ENCODE peak calls at places on chromosomes 7 and 10, in six cellular contexts. W is GM12878, B is SK-N-SH, S is HepG2, U is H1, D is K562. G is an unnamed sample.

GRCh38 chr10:129417164-129417563 is 49.9 kb upstream of the MGMT start:
- DNase-seq in B (no peak), U (no peak), D (no peak), S (peak), W (no peak), G (no peak)

GRCh38 chr7:108613147-108613948 is 43.7 kb downstream of the DNAJB9 start:
- DNase-seq in W (no peak), D (peak), B (peak), S (peak), U (no peak), G (no peak)

GRCh38 chr7:45384499-45384898 is 189.7 kb upstream of the ADCY1 start:
- DNase-seq in W (no peak), U (no peak), D (no peak), B (no peak), S (no peak), G (no peak)

GRCh38 chr10:3093996-3094395 is 26.6 kb downstream of the PFKP start:
- DNase-seq in U (no peak), S (no peak), W (no peak), B (no peak), D (no peak), G (no peak)

GRCh38 chr7:16411391-16411790 is 9.9 kb downstream of the CRPPA start:
- DNase-seq in S (no peak), D (no peak), U (no peak), W (no peak), B (no peak), G (no peak)

GRCh38 chr7:101696-102376 is 90.5 kb upstream of the FAM20C start:
- DNase-seq in D (no peak), B (no peak), U (no peak), S (no peak), W (no peak), G (no peak)

GRCh38 chr7:159197066-159197975 is 52.7 kb upstream of the VIPR2 start:
- DNase-seq in U (no peak), D (peak), B (no peak), W (peak), S (no peak), G (peak)

GRCh38 chr7:97025983-97026704 is 1.5 kb upstream of the DLX5 start:
- DNase-seq in D (no peak), W (no peak), S (no peak), U (no peak), B (no peak), G (no peak)

GRCh38 chr10:3852147-3852904 is 67.3 kb upstream of the KLF6 start:
- DNase-seq in B (no peak), S (peak), W (peak), U (peak), D (peak), G (peak)

GRCh38 chr10:71423936-71424335 is 27.2 kb downstream of the CDH23 start:
- DNase-seq in S (no peak), W (no peak), B (no peak), U (no peak), D (no peak), G (no peak)

GRCh38 chr10:107813396-107813795 is 648.9 kb upstream of the SORCS1 start:
- DNase-seq in W (no peak), D (no peak), B (no peak), S (no peak), U (no peak), G (no peak)

GRCh38 chr10:97336942-97337719 is 2.6 kb upstream of the FRAT2 start:
- DNase-seq in D (no peak), B (no peak), U (peak), S (no peak), W (no peak), G (no peak)
- TF ChIP-seq GABPA in D (no peak), B (no peak), U (no peak), S (no peak), W (no peak), G (no peak)

GRCh38 chr10:15245530-15245929 is 77.0 kb upstream of the NMT2 start:
- DNase-seq in B (peak), U (no peak), W (no peak), D (peak), S (peak), G (no peak)
- TF ChIP-seq CTCF in B (peak), U (peak), W (peak), D (peak), S (peak), G (no peak)

DNA sequence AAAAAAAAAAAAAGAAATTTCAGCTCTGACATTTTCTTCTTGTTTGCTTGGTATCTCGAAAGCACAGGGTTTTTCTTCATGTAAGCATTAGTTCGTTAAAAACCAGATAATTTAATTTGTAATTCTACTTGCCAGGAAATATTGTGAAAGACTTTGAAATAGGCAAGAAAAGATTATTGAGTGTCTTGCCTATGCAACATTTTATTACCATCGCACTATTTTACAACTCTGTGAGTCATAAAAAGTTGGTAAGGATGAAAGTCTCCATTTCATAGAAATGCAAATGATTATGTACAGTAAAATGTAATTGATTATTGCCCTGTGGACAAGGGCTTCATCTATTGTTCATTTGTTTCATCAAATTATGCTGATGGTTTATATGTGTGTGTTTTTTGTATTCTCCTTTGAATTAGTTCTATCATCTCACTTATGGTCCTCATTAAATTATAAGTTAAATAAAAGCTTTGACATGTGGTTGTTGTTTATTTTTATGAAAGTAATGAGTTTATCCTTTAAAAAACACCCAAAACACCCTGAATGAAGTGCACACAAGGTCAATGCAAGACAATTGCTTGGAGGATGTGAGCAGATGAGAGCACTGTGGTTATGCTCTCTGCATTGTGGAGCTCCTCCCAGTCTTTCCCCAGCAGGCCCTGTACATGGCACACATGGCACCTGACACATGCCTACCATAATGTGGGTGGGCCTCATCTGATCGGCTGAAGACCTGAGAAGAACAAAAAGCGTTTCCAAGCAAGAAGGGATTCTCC is 230.8 kb downstream of the CXCL12 start:
- DNase-seq in W (no peak), D (no peak), S (no peak), U (no peak), B (no peak), G (no peak)
- H3K4me3 ChIP-seq in W (no peak), D (no peak), S (no peak), U (no peak), B (no peak), G (no peak)

DNA sequence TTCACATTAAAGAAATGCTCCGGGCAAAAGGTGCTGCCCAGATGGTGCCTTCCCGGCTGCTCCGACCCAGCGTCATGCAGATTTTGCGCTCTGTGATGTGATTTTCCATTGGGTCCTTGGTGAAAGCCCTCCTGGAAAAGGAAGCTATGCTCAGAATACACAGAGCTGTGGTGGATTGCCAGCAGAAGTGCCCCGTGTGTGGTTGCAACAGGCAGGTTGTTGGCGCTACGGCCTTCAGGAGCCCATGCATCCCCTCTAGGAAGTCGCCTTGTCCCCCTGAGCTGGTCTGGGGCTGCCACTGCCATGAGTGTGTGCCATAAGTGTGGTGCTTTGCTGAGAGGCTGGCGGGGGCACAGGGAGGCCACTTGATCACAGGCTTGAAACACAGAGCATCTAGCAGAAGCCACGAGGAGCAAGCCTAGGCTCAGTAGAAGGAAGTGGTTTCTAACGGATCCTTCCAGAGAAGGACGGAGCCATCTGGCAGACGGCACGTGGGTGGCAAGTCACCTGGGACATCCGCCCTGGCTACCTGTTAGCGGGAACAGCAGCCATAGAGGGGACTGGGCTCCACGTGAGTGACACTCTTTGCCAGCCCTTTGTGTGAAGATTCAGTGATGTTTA is 210.9 kb downstream of the CUX1 start:
- DNase-seq in D (no peak), B (no peak), W (no peak), U (no peak), S (no peak), G (peak)
- TF ChIP-seq GABPA in D (no peak), B (no peak), W (no peak), U (no peak), S (no peak), G (peak)

DNA sequence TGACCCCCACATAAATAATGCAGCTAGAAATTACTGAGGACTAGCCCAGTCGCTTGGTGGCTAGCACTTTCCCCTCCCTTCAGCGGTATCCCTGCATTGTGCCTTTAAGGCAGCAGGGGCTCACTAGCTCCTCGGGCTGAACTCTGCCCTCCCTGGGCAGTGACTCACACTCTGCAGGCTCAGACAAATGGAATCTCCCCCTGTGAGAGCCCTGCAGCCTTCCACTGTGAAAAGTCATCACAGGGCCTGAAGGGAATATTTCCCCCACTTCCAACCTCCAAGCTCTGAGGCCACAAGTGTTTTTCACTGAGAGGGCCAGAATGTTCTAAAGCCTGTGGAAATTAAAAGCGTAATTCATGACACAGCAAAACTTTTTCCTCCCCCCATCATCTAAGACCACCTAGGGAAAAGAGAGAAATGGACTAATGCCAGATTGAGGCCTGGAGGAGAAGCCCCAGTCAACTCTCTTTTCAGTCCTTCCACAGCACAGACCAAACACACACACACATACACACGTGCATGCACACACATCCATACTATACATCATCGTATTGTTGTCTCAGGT is 93.6 kb upstream of the COL1A2 start:
- DNase-seq in B (peak), S (peak), W (no peak), U (peak), D (peak), G (no peak)
- TF ChIP-seq CTCF in B (peak), S (peak), W (no peak), U (peak), D (no peak), G (no peak)

GRCh38 chr7:101099969-101100781 is 14.9 kb downstream of the TRIM56 start:
- DNase-seq in B (peak), W (no peak), S (peak), D (peak), U (peak), G (peak)
- H3K4me3 ChIP-seq in B (no peak), W (no peak), S (no peak), D (no peak), U (no peak), G (no peak)

DNA sequence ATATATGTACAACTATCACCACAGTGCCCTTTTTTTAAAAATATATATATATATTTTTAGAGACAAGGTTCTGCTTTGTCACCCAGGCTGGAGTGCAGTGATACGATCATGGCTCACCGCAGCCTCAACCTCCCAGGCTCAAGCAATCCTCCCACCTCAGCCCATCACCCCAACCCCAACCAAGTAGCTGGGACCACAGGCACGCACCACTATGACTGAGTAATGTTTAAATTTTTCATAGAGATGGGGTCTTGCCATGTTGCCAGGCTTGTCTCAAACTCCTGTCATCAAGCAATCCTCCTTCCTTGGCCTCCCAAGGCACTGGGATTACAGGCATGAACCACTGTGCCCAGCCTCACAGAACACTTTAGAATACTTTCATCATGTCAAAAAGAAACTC is 234.9 kb downstream of the SH2D4B start:
- DNase-seq in W (no peak), D (no peak), U (no peak), B (no peak), S (no peak), G (no peak)
- TF ChIP-seq GABPA in W (no peak), D (no peak), U (no peak), B (no peak), S (no peak), G (no peak)

DNA sequence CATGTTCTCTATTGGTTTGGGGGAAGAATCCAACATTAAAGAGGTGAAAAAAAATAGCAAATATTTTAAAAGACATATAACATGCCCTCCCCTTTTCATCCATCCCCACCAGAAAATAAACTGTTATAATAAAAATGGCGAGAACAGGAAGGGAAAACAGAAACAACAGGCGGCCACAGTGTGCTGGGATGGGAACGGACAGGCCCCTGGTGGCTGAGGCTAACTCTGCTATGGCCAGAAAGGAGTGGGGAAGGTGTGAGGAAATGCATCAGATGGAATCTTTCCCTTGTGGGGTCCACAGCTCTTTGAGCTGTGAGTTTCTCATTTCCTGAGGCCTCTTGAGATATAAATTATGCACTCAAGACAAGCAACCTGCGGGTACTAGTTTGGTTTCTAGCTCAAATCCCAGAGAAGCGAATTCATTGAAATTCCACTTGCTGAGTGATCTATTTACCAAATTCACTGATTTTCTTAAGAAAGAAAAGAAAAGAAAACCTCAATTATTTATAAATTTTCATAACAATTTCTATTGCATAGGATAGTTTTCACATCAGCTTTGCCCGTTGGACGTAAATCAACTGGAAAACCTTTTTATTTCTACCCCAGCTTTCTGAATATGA is 139.5 kb downstream of the BMPER start:
- DNase-seq in W (no peak), S (no peak), U (no peak), B (no peak), D (no peak), G (no peak)
- TF ChIP-seq CTCF in W (no peak), S (no peak), U (peak), B (no peak), D (no peak), G (no peak)

GRCh38 chr10:6476989-6477388 is 103.1 kb downstream of the PRKCQ start:
- DNase-seq in U (no peak), B (no peak), D (no peak), W (no peak), S (no peak), G (no peak)

GRCh38 chr10:6470894-6471618 is 109.0 kb downstream of the PRKCQ start:
- DNase-seq in B (no peak), D (no peak), S (no peak), W (no peak), U (no peak), G (no peak)

GRCh38 chr10:6469661-6470060 is 110.4 kb downstream of the PRKCQ start:
- DNase-seq in S (no peak), D (no peak), W (no peak), U (no peak), B (no peak), G (no peak)

GRCh38 chr10:6473430-6473829 is 106.6 kb downstream of the PRKCQ start:
- DNase-seq in W (no peak), U (no peak), D (peak), B (no peak), S (no peak), G (peak)

DNA sequence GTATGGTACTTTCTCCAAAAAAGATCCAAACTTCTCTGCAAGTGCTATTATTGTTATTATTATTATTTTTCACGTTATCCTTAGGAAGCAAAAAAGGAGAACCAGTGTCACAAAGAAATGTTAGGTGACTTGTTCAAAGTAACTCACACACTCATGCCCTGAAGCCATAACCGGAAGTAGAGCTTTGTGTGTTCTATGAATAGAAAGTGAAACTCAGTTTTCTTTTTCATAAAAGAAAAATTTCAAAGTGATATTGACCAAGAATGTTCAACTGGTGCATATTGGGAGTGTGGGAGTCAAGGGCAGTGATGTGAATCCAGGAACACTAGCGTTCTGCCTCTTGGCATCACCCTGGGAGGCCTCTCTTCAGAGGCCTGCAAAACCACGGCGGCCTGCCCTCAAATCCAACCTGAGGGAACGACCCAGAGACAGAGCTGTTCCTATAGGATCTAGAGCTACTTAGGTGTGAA is 106.1 kb downstream of the PRKCQ start:
- DNase-seq in S (no peak), W (peak), U (no peak), D (peak), B (no peak), G (peak)
- H3K4me3 ChIP-seq in S (no peak), W (peak), U (no peak), D (no peak), B (no peak), G (no peak)

DNA sequence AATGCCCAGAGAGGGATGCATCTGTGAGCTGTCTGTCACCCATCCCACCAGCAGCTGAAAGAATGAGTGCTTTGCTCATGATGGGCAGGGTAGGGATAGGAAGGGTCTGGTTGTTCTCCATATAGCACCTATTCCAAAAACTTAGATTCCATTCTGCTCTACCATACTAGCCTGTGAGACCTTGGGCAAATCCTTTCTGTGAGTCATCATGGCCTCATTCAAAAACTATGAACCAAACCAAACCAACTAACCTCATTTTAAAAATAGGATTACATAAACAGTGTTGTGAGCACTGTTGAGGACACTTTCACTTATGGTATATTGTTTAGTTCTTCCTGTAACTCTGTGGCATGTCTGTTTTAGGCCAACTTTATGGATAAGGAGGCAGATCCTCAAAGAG is 30.9 kb upstream of the STEAP4 start:
- DNase-seq in S (no peak), B (no peak), U (no peak), D (no peak), W (no peak), G (no peak)
- TF ChIP-seq GABPA in S (no peak), B (no peak), U (no peak), D (no peak), W (no peak), G (no peak)

G was measured in HL-60.